ENCODE peak calls at places on chromosomes 3 and 15, in five cellular contexts. Z, P, F, K and X are unnamed samples.

GRCh38 chr3:191111722-191112121 is 87.3 kb upstream of the OSTN start:
- DNase-seq in Z (no peak), P (no peak), F (no peak), K (no peak), X (no peak)

GRCh38 chr3:165355316-165355715 is 159.1 kb upstream of the SLITRK3 start:
- DNase-seq in Z (no peak), P (no peak), F (no peak), K (no peak), X (no peak)

GRCh38 chr3:189498995-189499704 is 132.0 kb upstream of the TP63 start:
- DNase-seq in Z (no peak), P (no peak), F (no peak), K (no peak), X (no peak)

GRCh38 chr3:77038928-77039605 is 832 bp upstream of the ROBO2 start:
- DNase-seq in Z (no peak), P (peak), F (peak), K (no peak), X (no peak)

GRCh38 chr15:68313501-68314390 is 36.2 kb downstream of the FEM1B start:
- DNase-seq in Z (no peak), P (no peak), F (no peak), K (no peak), X (no peak)

GRCh38 chr3:159765860-159766294 is 222.8 kb upstream of the IL12A start:
- DNase-seq in Z (no peak), P (no peak), F (no peak), K (no peak), X (no peak)

GRCh38 chr3:23455775-23456174 is 252.6 kb downstream of the UBE2E2 start:
- DNase-seq in Z (peak), P (no peak), F (no peak), K (peak), X (no peak)

GRCh38 chr3:102715030-102715697 is 280.3 kb downstream of the ZPLD1 start:
- DNase-seq in Z (no peak), P (no peak), F (no peak), K (peak), X (no peak)

GRCh38 chr3:16917980-16918682 is 33.4 kb downstream of the PLCL2 start:
- DNase-seq in Z (no peak), P (no peak), F (no peak), K (no peak), X (no peak)

GRCh38 chr3:125121246-125122010 is 65.6 kb upstream of the HEG1 start:
- DNase-seq in Z (no peak), P (no peak), F (no peak), K (no peak), X (peak)

GRCh38 chr15:89670985-89671560 is 8.1 kb downstream of the PLIN1 start:
- DNase-seq in Z (no peak), P (no peak), F (no peak), K (no peak), X (no peak)

GRCh38 chr3:142724682-142725351 is 983 bp downstream of the TRPC1 start:
- DNase-seq in Z (no peak), P (peak), F (peak), K (peak), X (peak)

GRCh38 chr3:159838936-159839335 is 149.7 kb upstream of the IL12A start:
- DNase-seq in Z (no peak), P (no peak), F (no peak), K (no peak), X (no peak)

GRCh38 chr15:56919708-56920637 is 1.5 kb downstream of the TCF12 start:
- DNase-seq in Z (no peak), P (no peak), F (peak), K (peak), X (peak)

GRCh38 chr3:89565098-89565497 is 457.7 kb downstream of the EPHA3 start:
- DNase-seq in Z (no peak), P (no peak), F (no peak), K (peak), X (no peak)

GRCh38 chr3:158679547-158680000 is 7.1 kb upstream of the LXN start:
- DNase-seq in Z (no peak), P (no peak), F (no peak), K (no peak), X (no peak)

GRCh38 chr15:88803241-88803919 is at the start of gene ACAN:
- DNase-seq in Z (no peak), P (peak), F (peak), K (no peak), X (no peak)

GRCh38 chr3:171123913-171124312 is 97.4 kb upstream of the SLC2A2 start:
- DNase-seq in Z (no peak), P (no peak), F (no peak), K (no peak), X (no peak)

GRCh38 chr15:67103869-67104268 is 38.5 kb downstream of the SMAD3 start:
- DNase-seq in Z (no peak), P (no peak), F (no peak), K (no peak), X (no peak)

GRCh38 chr3:49029563-49029884 is 326 bp upstream of the IMPDH2 start:
- DNase-seq in Z (no peak), P (no peak), F (no peak), K (no peak), X (no peak)

GRCh38 chr3:190012784-190013183 is 107.9 kb downstream of the P3H2 start:
- DNase-seq in Z (no peak), P (no peak), F (no peak), K (peak), X (no peak)

GRCh38 chr15:62115847-62116246 is 49.1 kb downstream of the C2CD4A start:
- DNase-seq in Z (no peak), P (no peak), F (no peak), K (no peak), X (no peak)

DNA sequence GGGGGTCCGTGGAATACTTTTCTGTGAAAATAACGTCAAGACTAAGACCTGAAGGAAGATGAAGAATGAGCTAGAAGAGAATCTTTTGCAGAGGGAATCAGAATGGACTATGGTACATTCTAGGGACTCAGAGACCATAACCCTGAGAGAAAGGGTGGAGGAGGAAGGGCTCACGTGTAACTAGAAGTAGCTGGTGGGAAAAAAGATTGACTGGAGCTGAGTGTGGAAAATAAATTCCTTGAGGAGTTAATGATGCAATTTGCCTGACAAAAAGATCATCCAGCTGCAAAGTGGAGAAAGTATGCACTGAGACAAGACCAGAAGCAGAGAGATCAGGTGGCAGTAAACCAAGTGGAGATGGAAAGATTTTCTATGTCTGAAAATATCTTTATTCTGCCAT is 52.8 kb upstream of the TBL1XR1 start:
- DNase-seq in Z (no peak), P (no peak), F (no peak), K (no peak), X (no peak)
- TF ChIP-seq CTCF in Z (no peak), P (no peak), F (no peak), K (no peak), X (no peak)

DNA sequence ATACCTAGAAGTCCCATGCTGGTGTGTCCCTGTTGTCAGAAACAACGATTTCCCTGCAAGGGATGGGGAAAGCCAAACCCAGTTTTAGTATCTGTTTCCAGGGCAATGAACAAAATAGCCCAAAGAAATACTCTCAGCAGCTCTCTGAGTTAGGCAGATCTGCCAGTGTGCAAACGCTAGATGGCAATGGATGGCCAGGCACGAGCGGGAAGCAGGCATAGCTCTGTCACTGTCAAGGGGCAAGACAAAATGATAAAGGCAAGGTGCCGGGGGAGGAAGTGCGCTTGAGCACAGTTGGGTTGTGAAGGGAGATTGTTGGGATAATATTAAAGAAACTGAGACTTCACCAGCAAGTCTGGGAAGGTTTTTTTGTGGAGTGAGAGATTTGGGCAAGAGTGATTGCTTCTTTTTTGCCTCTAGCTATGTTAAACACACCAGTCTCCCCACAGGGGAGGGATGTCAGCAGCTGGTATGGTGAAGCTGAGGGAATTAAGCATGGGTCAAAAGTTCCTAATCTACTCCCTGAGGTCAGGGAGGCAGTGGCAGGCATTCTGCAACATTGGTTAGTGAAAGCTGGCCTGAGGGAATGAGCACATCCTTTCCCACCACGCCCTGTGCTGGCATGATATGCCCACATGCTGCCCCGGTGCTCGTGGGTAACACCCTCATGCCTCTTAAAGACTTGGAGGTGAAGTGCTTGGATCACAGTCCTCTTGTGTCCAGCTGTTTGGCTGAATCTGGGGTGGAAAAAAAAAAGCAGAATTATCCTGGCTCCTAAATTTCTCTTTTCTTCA is 117.6 kb downstream of the PDCD6IP start:
- DNase-seq in Z (no peak), P (peak), F (no peak), K (peak), X (peak)
- TF ChIP-seq CTCF in Z (peak), P (no peak), F (no peak), K (no peak), X (no peak)

DNA sequence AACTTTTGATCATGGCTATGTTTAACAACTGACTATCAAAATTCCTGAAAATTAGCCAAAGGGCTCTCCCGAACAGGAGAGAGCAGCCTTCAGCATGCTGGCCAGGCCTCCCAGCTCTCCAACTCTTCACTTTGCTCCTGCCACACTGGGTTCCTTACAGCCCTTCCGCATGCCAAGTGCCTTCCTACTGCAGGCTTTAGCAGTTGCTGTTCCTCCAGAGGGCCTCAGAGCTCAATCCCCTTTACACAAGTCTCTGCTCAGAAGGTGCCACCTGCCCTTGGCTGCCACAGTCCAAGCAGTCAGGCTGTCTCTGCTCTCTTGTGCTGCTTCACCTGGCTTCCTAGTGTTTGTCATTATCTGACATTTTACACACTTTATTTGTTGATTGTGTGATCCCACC is 553.1 kb upstream of the PPP2R3A start:
- DNase-seq in Z (no peak), P (no peak), F (no peak), K (no peak), X (no peak)
- TF ChIP-seq CTCF in Z (no peak), P (no peak), F (no peak), K (no peak), X (no peak)

GRCh38 chr15:77905301-77905920 is 172.1 kb downstream of the TBC1D2B start:
- DNase-seq in Z (no peak), P (no peak), F (no peak), K (no peak), X (no peak)

GRCh38 chr15:77909131-77909940 is 168.2 kb downstream of the TBC1D2B start:
- DNase-seq in Z (no peak), P (no peak), F (no peak), K (no peak), X (no peak)

GRCh38 chr15:77904436-77904821 is 173.1 kb downstream of the TBC1D2B start:
- DNase-seq in Z (no peak), P (no peak), F (no peak), K (no peak), X (no peak)

GRCh38 chr15:77904901-77905300 is 172.6 kb downstream of the TBC1D2B start:
- DNase-seq in Z (no peak), P (no peak), F (no peak), K (no peak), X (no peak)

GRCh38 chr15:77907824-77908751 is 169.4 kb downstream of the TBC1D2B start:
- DNase-seq in Z (no peak), P (no peak), F (peak), K (peak), X (peak)
- TF ChIP-seq CTCF in Z (peak), P (no peak), F (peak), K (peak), X (peak)

DNA sequence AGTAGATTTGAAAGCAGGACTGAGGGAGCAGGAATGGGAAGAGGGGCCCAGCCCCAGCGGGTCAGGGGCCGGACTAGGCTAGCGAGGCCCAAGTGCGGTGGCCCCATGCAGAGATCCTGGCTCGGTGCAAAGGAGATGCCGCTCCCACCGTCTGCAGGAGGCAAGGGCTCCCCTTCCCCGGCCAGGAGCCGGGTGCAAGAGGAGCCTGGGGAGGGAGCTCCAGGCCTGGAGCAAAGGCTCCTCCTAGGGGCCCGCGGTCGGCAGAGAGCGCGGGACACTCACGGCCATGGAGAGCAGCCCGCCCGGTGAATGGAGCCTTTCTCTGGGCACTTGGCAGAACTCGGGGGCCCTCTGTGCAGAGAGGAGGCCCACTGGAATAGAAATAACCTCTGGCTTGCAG is 43.2 kb upstream of the USP3 start:
- DNase-seq in Z (no peak), P (peak), F (no peak), K (no peak), X (no peak)
- TF ChIP-seq CTCF in Z (no peak), P (no peak), F (no peak), K (no peak), X (no peak)

GRCh38 chr15:73688455-73688854 is 4.3 kb downstream of the CD276 start:
- DNase-seq in Z (no peak), P (no peak), F (no peak), K (no peak), X (no peak)

GRCh38 chr15:73685981-73686380 is 1.8 kb downstream of the CD276 start:
- DNase-seq in Z (no peak), P (no peak), F (no peak), K (no peak), X (no peak)

GRCh38 chr15:73683624-73684536 is at the start of gene CD276:
- DNase-seq in Z (no peak), P (peak), F (peak), K (peak), X (peak)

GRCh38 chr15:73685561-73685960 is 1.4 kb downstream of the CD276 start:
- DNase-seq in Z (no peak), P (no peak), F (no peak), K (no peak), X (no peak)

DNA sequence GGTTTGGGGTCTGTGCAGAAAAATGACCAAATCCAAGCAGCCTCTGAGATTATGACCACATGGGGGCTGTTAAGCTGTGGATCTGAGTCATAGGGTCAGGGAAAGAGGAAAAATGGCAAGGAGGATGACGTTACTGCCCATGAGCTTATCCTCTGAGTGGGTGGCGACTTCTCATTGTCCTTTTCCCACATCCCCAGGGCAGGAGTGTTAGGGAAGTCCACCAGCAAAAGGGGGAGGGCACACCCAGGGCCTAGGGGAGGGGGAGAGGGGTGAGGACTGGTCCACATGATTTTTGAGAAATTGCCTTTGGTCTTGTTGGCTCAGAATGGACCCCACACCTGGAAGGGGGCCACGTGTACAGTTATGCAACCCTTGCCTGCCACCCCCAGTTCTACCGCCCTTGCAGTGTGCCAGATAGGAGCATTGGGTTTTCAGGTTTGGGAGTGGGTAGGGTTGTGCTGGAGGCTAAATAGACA is 2.6 kb downstream of the CD276 start:
- DNase-seq in Z (peak), P (no peak), F (no peak), K (peak), X (no peak)
- TF ChIP-seq CTCF in Z (no peak), P (no peak), F (no peak), K (no peak), X (no peak)